ENCODE peak calls at places on chromosomes 1 and 21, in five cellular contexts. C is prostate gland, F is right lobe of liver, E is A549, H is hepatocyte. L is an unnamed sample. For H3K4me1 and H3K9me3, the result is how much of the 10 kb centered on the place peaks cover.

GRCh38 chr1:112998592-112999235 is 42.7 kb upstream of the SLC16A1 start:
- DNase-seq in C (no peak), E (peak), H (peak), F (peak), L (no peak)

GRCh38 chr1:93816970-93817738 is 61.9 kb downstream of the DNTTIP2 start:
- DNase-seq in C (no peak), F (no peak), H (peak), E (no peak), L (no peak)

GRCh38 chr1:227958617-227959324 is 11.0 kb upstream of the WNT9A start:
- DNase-seq in H (no peak), E (no peak), C (no peak), F (no peak), L (no peak)

GRCh38 chr1:234658143-234658542 is 48.2 kb upstream of the IRF2BP2 start:
- DNase-seq in H (peak), E (peak), F (peak), C (peak), L (no peak)

GRCh38 chr1:98292994-98293393 is 368.5 kb upstream of the SNX7 start:
- DNase-seq in E (peak), C (no peak), F (no peak), H (no peak), L (no peak)

GRCh38 chr1:54001620-54002019 is 16.4 kb downstream of the LDLRAD1 start:
- DNase-seq in C (peak), H (no peak), F (no peak), E (no peak), L (no peak)

GRCh38 chr1:42311138-42311537 is 23.9 kb downstream of the FOXJ3 start:
- DNase-seq in F (no peak), E (no peak), H (no peak), C (no peak), L (no peak)

GRCh38 chr1:206131037-206131436 is 13.8 kb upstream of the AVPR1B start:
- DNase-seq in H (no peak), E (no peak), F (no peak), C (no peak), L (no peak)

GRCh38 chr1:57857809-57858208 is 433.9 kb upstream of the DAB1 start:
- DNase-seq in E (no peak), H (no peak), F (no peak), C (no peak), L (no peak)

GRCh38 chr1:21514245-21514644 is 5.0 kb downstream of the ALPL start:
- DNase-seq in F (no peak), H (no peak), E (no peak), C (no peak), L (no peak)

GRCh38 chr1:243408479-243408878 is 152.6 kb downstream of the SDCCAG8 start:
- DNase-seq in F (no peak), H (no peak), E (no peak), C (no peak), L (no peak)

GRCh38 chr1:185238447-185238846 is 78.6 kb downstream of the IVNS1ABP start:
- DNase-seq in E (peak), C (no peak), F (no peak), H (no peak), L (no peak)

GRCh38 chr1:186144505-186144904 is 230.5 kb downstream of the TPR start:
- DNase-seq in F (no peak), H (no peak), C (no peak), E (no peak), L (no peak)

GRCh38 chr1:115813735-115814134 is 27.2 kb downstream of the NHLH2 start:
- DNase-seq in H (no peak), F (no peak), C (no peak), E (no peak), L (no peak)

GRCh38 chr1:1021010-1021845 is 1.3 kb downstream of the AGRN start:
- DNase-seq in E (peak), F (peak), H (peak), C (no peak), L (no peak)

GRCh38 chr1:161935264-161935663 is 88.4 kb downstream of the OLFML2B start:
- DNase-seq in F (no peak), E (no peak), C (no peak), H (no peak), L (no peak)

GRCh38 chr1:29503441-29503840 is 267.1 kb downstream of the PTPRU start:
- DNase-seq in H (no peak), C (no peak), F (no peak), E (no peak), L (no peak)

GRCh38 chr21:45941338-45941710 is 40.2 kb upstream of the COL6A1 start:
- DNase-seq in E (no peak), H (no peak), F (no peak), C (no peak), L (no peak)

GRCh38 chr1:118097622-118098348 is 87.2 kb downstream of the SPAG17 start:
- DNase-seq in E (no peak), H (no peak), C (no peak), F (no peak), L (no peak)

GRCh38 chr1:167739752-167740151 is 18.0 kb downstream of the MPZL1 start:
- DNase-seq in F (no peak), C (no peak), E (no peak), H (peak), L (no peak)

GRCh38 chr1:8059161-8059622 is 33.1 kb upstream of the ERRFI1 start:
- DNase-seq in C (no peak), E (no peak), H (no peak), F (no peak), L (no peak)

GRCh38 chr1:8182034-8182761 is 135.7 kb upstream of the SLC45A1 start:
- DNase-seq in F (no peak), E (peak), C (peak), H (peak), L (no peak)

GRCh38 chr1:66271904-66272254 is 262.1 kb upstream of the SGIP1 start:
- DNase-seq in E (peak), F (peak), C (peak), H (no peak), L (no peak)

GRCh38 chr1:97930472-97930871 is 9.6 kb upstream of the DPYD start:
- DNase-seq in H (no peak), F (no peak), C (no peak), E (no peak), L (no peak)

GRCh38 chr1:52601976-52602327 is 219 bp upstream of the GPX7 start:
- DNase-seq in E (no peak), C (no peak), F (no peak), H (no peak), L (no peak)

GRCh38 chr1:236523704-236524141 is at the start of gene LGALS8:
- DNase-seq in C (peak), E (peak), F (peak), H (peak), L (no peak)

GRCh38 chr1:39898146-39898545 is 3.6 kb downstream of the MYCL start:
- DNase-seq in H (no peak), E (no peak), C (no peak), F (no peak), L (no peak)

GRCh38 chr1:39900662-39901485 is 843 bp downstream of the MYCL start:
- DNase-seq in H (peak), E (no peak), F (peak), C (peak), L (no peak)

GRCh38 chr1:39899611-39900538 is 1.8 kb downstream of the MYCL start:
- DNase-seq in H (no peak), E (no peak), C (no peak), F (no peak), L (no peak)

GRCh38 chr1:39896909-39897685 is 4.6 kb downstream of the MYCL start:
- DNase-seq in H (peak), C (no peak), E (no peak), F (no peak), L (no peak)

GRCh38 chr1:39898648-39899603 is 2.8 kb downstream of the MYCL start:
- DNase-seq in F (peak), E (peak), C (peak), H (peak), L (no peak)
- H3K4me1 ChIP-seq in F (under half), E (under half), C (under half), H (under half), L (under half)

GRCh38 chr1:174174461-174175329 is 15.4 kb downstream of the RABGAP1L start:
- DNase-seq in F (no peak), H (peak), C (no peak), E (no peak), L (no peak)
- H3K4me3 ChIP-seq in F (no peak), H (no peak), C (no peak), E (no peak), L (no peak)

GRCh38 chr1:5416518-5416917 is 575.7 kb downstream of the NPHP4 start:
- DNase-seq in H (no peak), F (no peak), E (no peak), C (no peak), L (no peak)
- H3K9me3 ChIP-seq in H (under half), F (under half), E (under half), C (under half), L (under half)

GRCh38 chr1:154326546-154327465 is 1.5 kb downstream of the ATP8B2 start:
- DNase-seq in F (no peak), C (no peak), H (no peak), E (peak), L (no peak)
- H3K4me1 ChIP-seq in F (under half), C (under half), H (under half), E (under half), L (under half)

GRCh38 chr21:35529141-35529863 is 480.2 kb upstream of the RUNX1 start:
- DNase-seq in H (peak), C (no peak), E (no peak), F (no peak), L (no peak)

GRCh38 chr21:35525443-35525842 is 476.3 kb upstream of the RUNX1 start:
- DNase-seq in F (no peak), H (no peak), E (no peak), C (no peak), L (no peak)

GRCh38 chr21:35530726-35531125 is 481.6 kb upstream of the RUNX1 start:
- DNase-seq in E (no peak), F (no peak), H (no peak), C (no peak), L (no peak)

GRCh38 chr21:35527358-35527757 is 478.3 kb upstream of the RUNX1 start:
- DNase-seq in H (no peak), E (no peak), F (no peak), C (no peak), L (no peak)

GRCh38 chr21:35528109-35529042 is 479.3 kb upstream of the RUNX1 start:
- DNase-seq in H (no peak), C (no peak), E (no peak), F (peak), L (no peak)
- H3K4me3 ChIP-seq in H (no peak), C (no peak), E (no peak), F (no peak), L (no peak)

DNA sequence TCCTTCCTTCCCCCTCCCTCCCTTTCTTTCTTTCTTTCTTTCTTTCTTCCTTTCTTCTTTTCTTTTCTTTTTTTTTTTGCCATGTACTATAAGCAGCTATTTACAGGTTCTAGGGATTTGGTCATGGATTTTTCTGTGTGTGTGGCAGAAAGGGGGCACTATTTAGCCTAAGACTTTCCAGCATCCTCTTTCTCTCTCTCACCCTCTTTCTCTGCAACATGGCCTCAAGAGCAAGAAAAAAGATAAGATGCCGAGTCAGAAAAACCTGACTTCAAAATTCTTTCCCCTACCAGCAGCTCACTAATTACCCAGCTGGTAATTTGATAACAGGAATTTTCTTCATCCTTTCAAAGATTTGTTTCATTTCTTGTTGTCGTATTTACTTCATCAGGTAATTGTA is 458.3 kb upstream of the ADAMTS5 start:
- DNase-seq in H (no peak), F (no peak), E (no peak), C (no peak), L (peak)
- H3K9me3 ChIP-seq in H (under half), F (under half), E (under half), C (under half), L (under half)

GRCh38 chr1:201552941-201553341 is 14.0 kb downstream of the NAV1 start:
- DNase-seq in F (no peak), H (no peak), C (no peak), E (no peak), L (no peak)

GRCh38 chr1:201553496-201554166 is 14.7 kb downstream of the NAV1 start:
- DNase-seq in E (no peak), H (no peak), F (no peak), C (no peak), L (no peak)

GRCh38 chr1:201555593-201555945 is 16.6 kb downstream of the NAV1 start:
- DNase-seq in C (no peak), H (no peak), E (no peak), F (no peak), L (no peak)

GRCh38 chr1:201554789-201555592 is 16.1 kb downstream of the NAV1 start:
- DNase-seq in E (no peak), F (no peak), H (no peak), C (no peak), L (no peak)

GRCh38 chr1:201554167-201554600 is 15.3 kb downstream of the NAV1 start:
- DNase-seq in E (no peak), C (no peak), F (no peak), H (no peak), L (no peak)
- H3K4me1 ChIP-seq in E (under half), C (under half), F (under half), H (under half), L (under half)

GRCh38 chr1:109618614-109619404 is 607 bp downstream of the GNAT2 start:
- DNase-seq in E (no peak), H (no peak), C (no peak), F (no peak), L (no peak)
- H3K4me3 ChIP-seq in E (peak), H (peak), C (no peak), F (no peak), L (no peak)

GRCh38 chr1:150493175-150493574 is 6.0 kb downstream of the TARS2 start:
- DNase-seq in H (no peak), F (no peak), C (no peak), E (no peak), L (no peak)

GRCh38 chr1:150498342-150498741 is 9.6 kb upstream of the ECM1 start:
- DNase-seq in H (no peak), E (no peak), F (no peak), C (no peak), L (no peak)
- H3K9me3 ChIP-seq in H (under half), E (under half), F (under half), C (under half), L (under half)

GRCh38 chr1:15702722-15703550 is 18.8 kb downstream of the PLEKHM2 start:
- DNase-seq in F (peak), C (no peak), H (peak), E (peak), L (no peak)

GRCh38 chr1:15701784-15702183 is 17.7 kb downstream of the PLEKHM2 start:
- DNase-seq in C (no peak), E (no peak), F (no peak), H (no peak), L (no peak)

GRCh38 chr1:15696956-15697521 is 12.9 kb downstream of the PLEKHM2 start:
- DNase-seq in C (no peak), E (no peak), H (no peak), F (no peak), L (no peak)

GRCh38 chr1:15700510-15700909 is 16.4 kb downstream of the PLEKHM2 start:
- DNase-seq in C (no peak), F (no peak), E (no peak), H (no peak), L (no peak)

GRCh38 chr1:15698201-15698600 is 14.1 kb downstream of the PLEKHM2 start:
- DNase-seq in F (no peak), C (no peak), H (no peak), E (no peak), L (no peak)
- H3K4me1 ChIP-seq in F (under half), C (under half), H (under half), E (under half), L (under half)